ENCODE peak calls at places on chromosomes 4 and X, in six cellular contexts. One of them, this sample, is unnamed. For H3K4me1 and H3K9me3, the result is how much of the 10 kb centered on the place peaks cover.

GRCh38 chr4:119785963-119786362 is 157.4 kb upstream of the PDE5A start:
- DNase-seq in OCI-LY7: no peak
- DNase-seq in breast epithelium: no peak
- DNase-seq in suprapubic skin: no peak
- DNase-seq in cardiac muscle cell: peak
- DNase-seq in stomach: peak
- DNase-seq in this sample: peak

GRCh38 chr4:110041742-110042141 is 129.1 kb downstream of the EGF start:
- DNase-seq in OCI-LY7: no peak
- DNase-seq in breast epithelium: no peak
- DNase-seq in suprapubic skin: no peak
- DNase-seq in cardiac muscle cell: no peak
- DNase-seq in stomach: no peak
- DNase-seq in this sample: peak

GRCh38 chr4:18050448-18050847 is 28.9 kb upstream of the LCORL start:
- DNase-seq in OCI-LY7: no peak
- DNase-seq in breast epithelium: no peak
- DNase-seq in suprapubic skin: no peak
- DNase-seq in cardiac muscle cell: no peak
- DNase-seq in stomach: no peak
- DNase-seq in this sample: no peak

GRCh38 chr4:88043586-88044340 is 36.3 kb downstream of the PKD2 start:
- DNase-seq in OCI-LY7: no peak
- DNase-seq in breast epithelium: no peak
- DNase-seq in suprapubic skin: no peak
- DNase-seq in cardiac muscle cell: no peak
- DNase-seq in stomach: no peak
- DNase-seq in this sample: no peak

GRCh38 chr4:83128235-83128929 is 13.9 kb upstream of the PLAC8 start:
- DNase-seq in OCI-LY7: no peak
- DNase-seq in breast epithelium: no peak
- DNase-seq in suprapubic skin: no peak
- DNase-seq in cardiac muscle cell: peak
- DNase-seq in stomach: no peak
- DNase-seq in this sample: no peak

GRCh38 chr4:19739101-19739651 is 512.5 kb upstream of the SLIT2 start:
- DNase-seq in OCI-LY7: no peak
- DNase-seq in breast epithelium: no peak
- DNase-seq in suprapubic skin: no peak
- DNase-seq in cardiac muscle cell: peak
- DNase-seq in stomach: no peak
- DNase-seq in this sample: no peak

GRCh38 chr4:161881370-161881769 is 282.4 kb downstream of the FSTL5 start:
- DNase-seq in OCI-LY7: no peak
- DNase-seq in breast epithelium: no peak
- DNase-seq in suprapubic skin: no peak
- DNase-seq in cardiac muscle cell: no peak
- DNase-seq in stomach: no peak
- DNase-seq in this sample: no peak

GRCh38 chr4:14679906-14680305 is 322.4 kb upstream of the CPEB2 start:
- DNase-seq in OCI-LY7: no peak
- DNase-seq in breast epithelium: no peak
- DNase-seq in suprapubic skin: no peak
- DNase-seq in cardiac muscle cell: no peak
- DNase-seq in stomach: no peak
- DNase-seq in this sample: no peak

GRCh38 chr4:15506464-15506863 is 36.8 kb downstream of the CC2D2A start:
- DNase-seq in OCI-LY7: no peak
- DNase-seq in breast epithelium: no peak
- DNase-seq in suprapubic skin: no peak
- DNase-seq in cardiac muscle cell: peak
- DNase-seq in stomach: no peak
- DNase-seq in this sample: no peak

GRCh38 chr4:82415922-82416365 is 14.3 kb downstream of the HNRNPDL start:
- DNase-seq in OCI-LY7: no peak
- DNase-seq in breast epithelium: no peak
- DNase-seq in suprapubic skin: no peak
- DNase-seq in cardiac muscle cell: no peak
- DNase-seq in stomach: no peak
- DNase-seq in this sample: no peak

GRCh38 chr4:76896731-76897521 is 1.0 kb downstream of the SOWAHB start:
- DNase-seq in OCI-LY7: no peak
- DNase-seq in breast epithelium: peak
- DNase-seq in suprapubic skin: no peak
- DNase-seq in cardiac muscle cell: peak
- DNase-seq in stomach: peak
- DNase-seq in this sample: no peak

GRCh38 chr4:163764569-163764968 is 270.1 kb downstream of the TMA16 start:
- DNase-seq in OCI-LY7: no peak
- DNase-seq in breast epithelium: no peak
- DNase-seq in suprapubic skin: no peak
- DNase-seq in cardiac muscle cell: no peak
- DNase-seq in stomach: no peak
- DNase-seq in this sample: no peak

GRCh38 chrX:42459735-42460134 is 318.2 kb downstream of the PPP1R2C start:
- DNase-seq in OCI-LY7: no peak
- DNase-seq in breast epithelium: no peak
- DNase-seq in suprapubic skin: no peak
- DNase-seq in cardiac muscle cell: no peak
- DNase-seq in stomach: no peak
- DNase-seq in this sample: peak

GRCh38 chr4:45172636-45173035 is 446.3 kb upstream of the GNPDA2 start:
- DNase-seq in OCI-LY7: no peak
- DNase-seq in breast epithelium: no peak
- DNase-seq in suprapubic skin: no peak
- DNase-seq in cardiac muscle cell: no peak
- DNase-seq in stomach: no peak
- DNase-seq in this sample: no peak

GRCh38 chr4:5746250-5746649 is 35.2 kb downstream of the EVC start:
- DNase-seq in OCI-LY7: no peak
- DNase-seq in breast epithelium: no peak
- DNase-seq in suprapubic skin: no peak
- DNase-seq in cardiac muscle cell: no peak
- DNase-seq in stomach: no peak
- DNase-seq in this sample: no peak

GRCh38 chrX:45150821-45151220 is 49.9 kb downstream of the DIPK2B start:
- DNase-seq in OCI-LY7: no peak
- DNase-seq in breast epithelium: no peak
- DNase-seq in suprapubic skin: no peak
- DNase-seq in cardiac muscle cell: no peak
- DNase-seq in stomach: no peak
- DNase-seq in this sample: no peak

GRCh38 chrX:108439434-108439883 is at the start of gene COL4A5:
- DNase-seq in OCI-LY7: no peak
- DNase-seq in breast epithelium: peak
- DNase-seq in suprapubic skin: no peak
- DNase-seq in cardiac muscle cell: peak
- DNase-seq in stomach: peak
- DNase-seq in this sample: peak

GRCh38 chrX:130771230-130771629 is 131.8 kb downstream of the ENOX2 start:
- DNase-seq in OCI-LY7: no peak
- DNase-seq in breast epithelium: no peak
- DNase-seq in suprapubic skin: no peak
- DNase-seq in cardiac muscle cell: no peak
- DNase-seq in stomach: no peak
- DNase-seq in this sample: no peak

GRCh38 chr4:55503164-55503563 is 43.5 kb downstream of the CLOCK start:
- DNase-seq in OCI-LY7: no peak
- DNase-seq in breast epithelium: no peak
- DNase-seq in suprapubic skin: no peak
- DNase-seq in cardiac muscle cell: peak
- DNase-seq in stomach: no peak
- DNase-seq in this sample: no peak

GRCh38 chr4:140219567-140219966 is 65.6 kb upstream of the MAML3 start:
- DNase-seq in OCI-LY7: no peak
- DNase-seq in breast epithelium: no peak
- DNase-seq in suprapubic skin: no peak
- DNase-seq in cardiac muscle cell: no peak
- DNase-seq in stomach: no peak
- DNase-seq in this sample: no peak

GRCh38 chr4:137226900-137227299 is 305.4 kb downstream of the PCDH18 start:
- DNase-seq in OCI-LY7: no peak
- DNase-seq in breast epithelium: no peak
- DNase-seq in suprapubic skin: no peak
- DNase-seq in cardiac muscle cell: peak
- DNase-seq in stomach: no peak
- DNase-seq in this sample: peak

GRCh38 chr4:73929285-73929684 is 52.5 kb downstream of the PF4 start:
- DNase-seq in OCI-LY7: no peak
- DNase-seq in breast epithelium: no peak
- DNase-seq in suprapubic skin: no peak
- DNase-seq in cardiac muscle cell: no peak
- DNase-seq in stomach: no peak
- DNase-seq in this sample: no peak

GRCh38 chrX:50801135-50801534 is 12.9 kb downstream of the SHROOM4 start:
- DNase-seq in OCI-LY7: no peak
- DNase-seq in breast epithelium: no peak
- DNase-seq in suprapubic skin: no peak
- DNase-seq in cardiac muscle cell: no peak
- DNase-seq in stomach: no peak
- DNase-seq in this sample: no peak

GRCh38 chr4:120018786-120019185 is 47.9 kb downstream of the MAD2L1 start:
- DNase-seq in OCI-LY7: no peak
- DNase-seq in breast epithelium: no peak
- DNase-seq in suprapubic skin: no peak
- DNase-seq in cardiac muscle cell: no peak
- DNase-seq in stomach: no peak
- DNase-seq in this sample: no peak

GRCh38 chr4:153188966-153189801 is 15.1 kb upstream of the TRIM2 start:
- DNase-seq in OCI-LY7: no peak
- DNase-seq in breast epithelium: no peak
- DNase-seq in suprapubic skin: no peak
- DNase-seq in cardiac muscle cell: peak
- DNase-seq in stomach: peak
- DNase-seq in this sample: no peak

GRCh38 chr4:101127176-101127790 is 220.0 kb downstream of the PPP3CA start:
- DNase-seq in OCI-LY7: peak
- DNase-seq in breast epithelium: no peak
- DNase-seq in suprapubic skin: no peak
- DNase-seq in cardiac muscle cell: no peak
- DNase-seq in stomach: no peak
- DNase-seq in this sample: no peak

GRCh38 chrX:1542994-1543725 is 6.2 kb upstream of the P2RY8 start:
- DNase-seq in OCI-LY7: no peak
- DNase-seq in breast epithelium: no peak
- DNase-seq in suprapubic skin: peak
- DNase-seq in cardiac muscle cell: no peak
- DNase-seq in stomach: no peak
- DNase-seq in this sample: no peak
- H3K4me1 ChIP-seq in OCI-LY7: under half
- H3K4me1 ChIP-seq in breast epithelium: under half
- H3K4me1 ChIP-seq in suprapubic skin: under half
- H3K4me1 ChIP-seq in cardiac muscle cell: under half
- H3K4me1 ChIP-seq in stomach: under half
- H3K4me1 ChIP-seq in this sample: under half

DNA sequence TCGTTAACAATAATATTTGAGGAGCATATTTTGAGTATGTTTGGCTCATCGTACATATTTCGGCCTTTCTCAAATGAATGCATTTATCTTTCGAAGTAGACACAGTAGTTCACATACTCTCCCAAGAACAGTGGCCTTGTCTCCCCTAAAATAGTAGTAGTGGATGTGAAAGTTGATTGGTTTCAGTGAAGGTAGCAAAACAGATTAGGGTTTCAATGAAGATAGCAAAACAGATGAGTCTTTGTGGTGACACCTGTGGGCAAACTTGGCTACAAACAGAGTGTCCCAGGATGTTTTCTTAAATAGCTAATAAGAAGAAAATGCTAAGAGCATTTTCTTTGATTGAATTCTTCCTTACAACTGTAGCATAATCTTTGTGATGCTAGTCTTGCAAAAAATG is 67.0 kb downstream of the USP9X start:
- DNase-seq in OCI-LY7: no peak
- DNase-seq in breast epithelium: no peak
- DNase-seq in suprapubic skin: no peak
- DNase-seq in cardiac muscle cell: no peak
- DNase-seq in stomach: no peak
- DNase-seq in this sample: no peak
- TF ChIP-seq CTCF in OCI-LY7: no peak
- TF ChIP-seq CTCF in breast epithelium: no peak
- TF ChIP-seq CTCF in suprapubic skin: no peak
- TF ChIP-seq CTCF in cardiac muscle cell: no peak
- TF ChIP-seq CTCF in stomach: no peak
- TF ChIP-seq CTCF in this sample: no peak

GRCh38 chrX:153353416-153353815 is 19.5 kb downstream of the ZNF275 start:
- DNase-seq in OCI-LY7: peak
- DNase-seq in breast epithelium: no peak
- DNase-seq in suprapubic skin: no peak
- DNase-seq in cardiac muscle cell: no peak
- DNase-seq in stomach: no peak
- DNase-seq in this sample: no peak
- H3K9me3 ChIP-seq in OCI-LY7: under half
- H3K9me3 ChIP-seq in breast epithelium: under half
- H3K9me3 ChIP-seq in suprapubic skin: under half
- H3K9me3 ChIP-seq in cardiac muscle cell: under half
- H3K9me3 ChIP-seq in stomach: under half
- H3K9me3 ChIP-seq in this sample: under half

DNA sequence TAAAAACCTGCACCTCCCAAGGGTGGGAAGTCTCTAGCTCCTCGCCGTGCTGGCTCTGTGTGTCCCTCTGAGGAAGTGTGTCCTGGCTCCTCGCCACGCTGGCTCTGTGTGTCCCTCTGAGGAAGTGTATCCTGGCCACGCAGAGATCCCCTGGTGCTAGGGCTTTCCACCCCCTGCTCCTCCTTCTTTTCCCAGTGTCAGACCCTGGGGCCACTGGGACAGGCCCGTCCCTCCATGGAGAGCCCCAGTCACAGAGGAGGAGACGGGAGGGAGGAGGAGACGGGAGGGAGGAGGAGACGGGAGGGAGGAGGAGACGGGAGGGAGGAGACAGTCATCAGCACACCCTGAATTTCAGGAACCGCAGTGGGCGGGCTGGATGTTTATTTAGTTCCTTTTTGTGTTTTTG is 53.8 kb upstream of the HGFAC start:
- DNase-seq in OCI-LY7: no peak
- DNase-seq in breast epithelium: peak
- DNase-seq in suprapubic skin: peak
- DNase-seq in cardiac muscle cell: peak
- DNase-seq in stomach: peak
- DNase-seq in this sample: no peak
- H3K4me1 ChIP-seq in OCI-LY7: under half
- H3K4me1 ChIP-seq in breast epithelium: under half
- H3K4me1 ChIP-seq in suprapubic skin: half or more
- H3K4me1 ChIP-seq in cardiac muscle cell: half or more
- H3K4me1 ChIP-seq in stomach: half or more
- H3K4me1 ChIP-seq in this sample: under half